ENCODE peak calls at places on chromosomes 5 and 9, in four cellular contexts. I, N, K and X are unnamed samples.

GRCh38 chr5:159412284-159413046 is 82.2 kb upstream of the IL12B start:
- DNase-seq in K (peak), N (peak), I (no peak), X (peak)

GRCh38 chr5:15425802-15426201 is 74.2 kb upstream of the FBXL7 start:
- DNase-seq in K (no peak), I (peak), N (peak), X (peak)

GRCh38 chr9:130912932-130913598 is 16.5 kb upstream of the QRFP start:
- DNase-seq in K (no peak), I (peak), N (peak), X (peak)

GRCh38 chr5:102561894-102562760 is 63.3 kb upstream of the SLCO6A1 start:
- DNase-seq in I (no peak), K (no peak), N (no peak), X (peak)

GRCh38 chr5:170408866-170409265 is 19.7 kb upstream of the KCNMB1 start:
- DNase-seq in I (no peak), N (no peak), K (no peak), X (no peak)

GRCh38 chr9:108296056-108296455 is 559.7 kb downstream of the ACTL7B start:
- DNase-seq in I (no peak), N (peak), K (no peak), X (peak)

GRCh38 chr9:120735415-120736126 is 21.3 kb upstream of the MEGF9 start:
- DNase-seq in I (no peak), K (no peak), N (peak), X (peak)

GRCh38 chr5:13632676-13633075 is 311.8 kb downstream of the DNAH5 start:
- DNase-seq in I (no peak), N (no peak), K (no peak), X (peak)

GRCh38 chr5:79697222-79698164 is 7.9 kb downstream of the CMYA5 start:
- DNase-seq in K (no peak), I (no peak), N (peak), X (no peak)

GRCh38 chr5:159106193-159106568 is 6.5 kb upstream of the EBF1 start:
- DNase-seq in N (no peak), I (no peak), K (peak), X (no peak)

GRCh38 chr5:83044941-83045340 is 32.3 kb downstream of the TMEM167A start:
- DNase-seq in K (no peak), N (no peak), I (no peak), X (no peak)

GRCh38 chr5:149228610-149229297 is 42.9 kb upstream of the AFAP1L1 start:
- DNase-seq in I (peak), N (peak), K (no peak), X (peak)

GRCh38 chr9:2126331-2126789 is 111.2 kb downstream of the SMARCA2 start:
- DNase-seq in N (peak), I (no peak), K (no peak), X (no peak)

GRCh38 chr5:132496631-132497487 is 6.3 kb upstream of the IRF1 start:
- DNase-seq in I (peak), K (peak), N (peak), X (peak)

GRCh38 chr5:77972545-77973252 is 196.6 kb upstream of the TBCA start:
- DNase-seq in K (no peak), N (no peak), I (no peak), X (no peak)

GRCh38 chr5:35143841-35144240 is 86.4 kb downstream of the PRLR start:
- DNase-seq in K (no peak), I (no peak), N (no peak), X (no peak)

GRCh38 chr5:139885857-139886208 is 90.2 kb downstream of the PSD2 start:
- DNase-seq in I (no peak), K (no peak), N (no peak), X (no peak)

GRCh38 chr9:113492343-113493079 is 29.0 kb downstream of the RGS3 start:
- DNase-seq in N (peak), K (no peak), I (peak), X (peak)

GRCh38 chr5:39446231-39446630 is 21.5 kb upstream of the DAB2 start:
- DNase-seq in K (no peak), N (no peak), I (no peak), X (no peak)

GRCh38 chr9:122122903-122123632 is 30.0 kb upstream of the TTLL11 start:
- DNase-seq in N (peak), K (peak), I (peak), X (peak)

GRCh38 chr5:151023047-151023615 is 2.7 kb downstream of the GPX3 start:
- DNase-seq in K (no peak), N (peak), I (no peak), X (no peak)

GRCh38 chr9:110041452-110041851 is 166.5 kb downstream of the C9orf152 start:
- DNase-seq in N (no peak), I (no peak), K (no peak), X (no peak)

GRCh38 chr9:93891549-93892310 is 63.4 kb downstream of the BARX1 start:
- DNase-seq in K (no peak), N (no peak), I (no peak), X (no peak)

GRCh38 chr5:140317859-140318258 is 15.0 kb upstream of the PFDN1 start:
- DNase-seq in N (peak), I (peak), K (no peak), X (peak)

GRCh38 chr5:67490543-67491321 is 294.1 kb upstream of the CD180 start:
- DNase-seq in N (no peak), I (no peak), K (no peak), X (peak)

GRCh38 chr5:131081371-131081770 is 83.7 kb downstream of the HINT1 start:
- DNase-seq in K (no peak), I (no peak), N (peak), X (no peak)

GRCh38 chr5:163385276-163385675 is 52.1 kb upstream of the CCNG1 start:
- DNase-seq in I (no peak), K (no peak), N (no peak), X (no peak)

GRCh38 chr9:26054600-26055516 is 376.6 kb upstream of the TUSC1 start:
- DNase-seq in I (no peak), N (peak), K (no peak), X (no peak)

GRCh38 chr5:146441896-146442295 is 5.2 kb upstream of the TCERG1 start:
- DNase-seq in I (no peak), K (no peak), N (peak), X (no peak)